ENCODE peak calls at places on chromosomes 11 and 22, in five cellular contexts. One of them, this sample, is unnamed.
A peak's percentile ranks its signal among the peaks of the same experiment; 100 is the strongest.

GRCh38 chr22:39212721-39213376 is 31.9 kb downstream of the PDGFB start:
- DNase-seq in fibroblast of villous mesenchyme: peak; percentile 94
- DNase-seq in GM23248: no peak
- DNase-seq in A172: peak; percentile 69
- DNase-seq in GM19239: no peak
- DNase-seq in this sample: no peak

GRCh38 chr11:2378527-2379210 is 1.6 kb downstream of the CD81 start:
- DNase-seq in fibroblast of villous mesenchyme: peak; percentile 83
- DNase-seq in GM23248: peak; percentile 88
- DNase-seq in GM19239: no peak
- DNase-seq in A172: no peak
- DNase-seq in this sample: peak; percentile 84

GRCh38 chr22:46738961-46739870 is 1.2 kb upstream of the CERK start:
- DNase-seq in fibroblast of villous mesenchyme: peak; percentile 54
- DNase-seq in GM19239: no peak
- DNase-seq in GM23248: peak; percentile 81
- DNase-seq in A172: no peak
- DNase-seq in this sample: peak; percentile 54

GRCh38 chr11:32289701-32290100 is 145.6 kb downstream of the WT1 start:
- DNase-seq in GM19239: no peak
- DNase-seq in GM23248: no peak
- DNase-seq in A172: no peak
- DNase-seq in fibroblast of villous mesenchyme: no peak
- DNase-seq in this sample: no peak

GRCh38 chr22:38766076-38766777 is 10.4 kb upstream of the SUN2 start:
- DNase-seq in GM23248: peak; percentile 84
- DNase-seq in A172: peak; percentile 75
- DNase-seq in GM19239: peak; percentile 38
- DNase-seq in fibroblast of villous mesenchyme: peak; percentile 68
- DNase-seq in this sample: peak; percentile 71

GRCh38 chr22:48827904-48828555 is 999.6 kb downstream of the BRD1 start:
- DNase-seq in fibroblast of villous mesenchyme: no peak
- DNase-seq in GM23248: no peak
- DNase-seq in A172: no peak
- DNase-seq in GM19239: no peak
- DNase-seq in this sample: no peak

GRCh38 chr11:67247946-67248550 is 18.2 kb upstream of the GRK2 start:
- DNase-seq in fibroblast of villous mesenchyme: no peak
- DNase-seq in GM19239: no peak
- DNase-seq in GM23248: no peak
- DNase-seq in A172: no peak
- DNase-seq in this sample: no peak

GRCh38 chr11:69647349-69647748 is 6.4 kb downstream of the CCND1 start:
- DNase-seq in GM23248: peak; percentile 26
- DNase-seq in GM19239: no peak
- DNase-seq in A172: no peak
- DNase-seq in fibroblast of villous mesenchyme: no peak
- DNase-seq in this sample: no peak

GRCh38 chr11:72573380-72573949 is 100.8 kb downstream of the PDE2A start:
- DNase-seq in A172: peak; percentile 70
- DNase-seq in GM19239: no peak
- DNase-seq in GM23248: peak; percentile 62
- DNase-seq in fibroblast of villous mesenchyme: peak; percentile 51
- DNase-seq in this sample: peak; percentile 53